ENCODE peak calls at places on chromosomes 1 and 21, in six cellular contexts. K is glutamatergic neuron; W is GM20000; V is psoas muscle; J is activated CD8-positive, alpha-beta T cell treated with anti-CD3 and anti-CD28 coated beads for 36 hours; N is heart left ventricle. O is an unnamed sample.

GRCh38 chr1:45557422-45557944 is 6.9 kb downstream of the AKR1A1 start:
- DNase-seq in J (no peak), N (no peak), K (no peak), W (no peak), V (no peak), O (no peak)

GRCh38 chr1:34865981-34866761 is 6.6 kb upstream of the SMIM12 start:
- DNase-seq in V (peak; percentile 87), N (peak; percentile 86), W (peak; percentile 93), K (peak; percentile 91), J (peak; percentile 96), O (peak; percentile 91)

GRCh38 chr1:106619080-106619826 is 437.2 kb upstream of the PRMT6 start:
- DNase-seq in J (no peak), V (no peak), W (no peak), K (no peak), N (no peak), O (no peak)

GRCh38 chr1:80656628-80657019 is 1144.1 kb upstream of the ADGRL2 start:
- DNase-seq in W (no peak), J (no peak), K (no peak), V (no peak), N (no peak), O (no peak)

GRCh38 chr21:32666258-32666657 is 54.1 kb upstream of the CFAP298 start:
- DNase-seq in N (no peak), K (no peak), W (no peak), J (no peak), V (no peak), O (no peak)

GRCh38 chr1:228151526-228151925 is 1.8 kb downstream of the GJC2 start:
- DNase-seq in V (no peak), J (peak; percentile 6), K (no peak), N (no peak), W (no peak), O (no peak)

GRCh38 chr1:100134872-100135271 is 1.9 kb downstream of the TRMT13 start:
- DNase-seq in W (no peak), K (no peak), V (no peak), N (no peak), J (no peak), O (no peak)

GRCh38 chr1:53378932-53379661 is 51.2 kb upstream of the LRP8 start:
- DNase-seq in V (no peak), W (no peak), K (no peak), N (no peak), J (no peak), O (no peak)

GRCh38 chr1:156401681-156402081 is 32.7 kb downstream of the RHBG start:
- DNase-seq in V (no peak), N (no peak), J (no peak), K (no peak), W (no peak), O (no peak)

GRCh38 chr1:173113015-173113741 is 62.4 kb upstream of the TNFSF18 start:
- DNase-seq in W (no peak), V (no peak), N (no peak), K (no peak), J (no peak), O (no peak)

GRCh38 chr1:205456868-205457724 is 1.3 kb upstream of the BLACAT1 start:
- DNase-seq in V (no peak), N (no peak), J (no peak), W (no peak), K (peak; percentile 73), O (no peak)

GRCh38 chr1:227946624-227947424 is 908 bp downstream of the WNT9A start:
- DNase-seq in J (peak; percentile 62), W (peak; percentile 91), N (peak; percentile 79), V (peak; percentile 84), K (peak; percentile 88), O (peak; percentile 91)

GRCh38 chr1:25702101-25702775 is 85.6 kb downstream of the MAN1C1 start:
- DNase-seq in N (no peak), J (no peak), V (no peak), K (no peak), W (no peak), O (no peak)

GRCh38 chr1:242427519-242427918 is 97.0 kb downstream of the PLD5 start:
- DNase-seq in W (no peak), J (no peak), K (no peak), N (no peak), V (no peak), O (no peak)

GRCh38 chr1:172375227-172375631 is 45.3 kb upstream of the C1orf105 start:
- DNase-seq in K (no peak), W (no peak), N (no peak), J (peak; percentile 4), V (no peak), O (no peak)

GRCh38 chr21:45845790-45846130 is 135.8 kb upstream of the COL6A1 start:
- DNase-seq in K (peak; percentile 9), J (no peak), V (no peak), W (no peak), N (no peak), O (no peak)

GRCh38 chr1:117339866-117340357 is 27.3 kb upstream of the MAN1A2 start:
- DNase-seq in W (no peak), V (no peak), N (no peak), K (no peak), J (peak; percentile 30), O (peak; percentile 21)

GRCh38 chr1:58814251-58815068 is 30.6 kb upstream of the JUN start:
- DNase-seq in K (peak; percentile 36), J (no peak), W (no peak), V (peak; percentile 68), N (peak; percentile 63), O (peak; percentile 35)

GRCh38 chr1:246776923-246777322 is 52.7 kb downstream of the SCCPDH start:
- DNase-seq in V (no peak), W (no peak), J (no peak), K (no peak), N (no peak), O (no peak)

GRCh38 chr1:45302505-45303331 is 24.0 kb upstream of the HPDL start:
- DNase-seq in K (no peak), V (no peak), W (no peak), N (no peak), J (no peak), O (no peak)

GRCh38 chr1:171127481-171127880 is 36.8 kb downstream of the FMO3 start:
- DNase-seq in K (no peak), V (no peak), W (no peak), J (no peak), N (no peak), O (no peak)

GRCh38 chr1:10979483-10979920 is 33.0 kb upstream of the TARDBP start:
- DNase-seq in V (peak; percentile 46), K (no peak), W (no peak), J (no peak), N (peak; percentile 40), O (no peak)

GRCh38 chr21:17044696-17045095 is 468.1 kb upstream of the CXADR start:
- DNase-seq in J (no peak), N (no peak), K (no peak), W (no peak), V (no peak), O (no peak)

GRCh38 chr21:17050156-17050555 is 462.7 kb upstream of the CXADR start:
- DNase-seq in K (no peak), V (no peak), N (no peak), W (no peak), J (no peak), O (no peak)

GRCh38 chr21:17050646-17051045 is 462.2 kb upstream of the CXADR start:
- DNase-seq in K (no peak), J (no peak), N (no peak), W (no peak), V (no peak), O (no peak)

GRCh38 chr21:17048974-17049373 is 463.9 kb upstream of the CXADR start:
- DNase-seq in K (no peak), N (no peak), W (no peak), V (no peak), J (no peak), O (no peak)

DNA sequence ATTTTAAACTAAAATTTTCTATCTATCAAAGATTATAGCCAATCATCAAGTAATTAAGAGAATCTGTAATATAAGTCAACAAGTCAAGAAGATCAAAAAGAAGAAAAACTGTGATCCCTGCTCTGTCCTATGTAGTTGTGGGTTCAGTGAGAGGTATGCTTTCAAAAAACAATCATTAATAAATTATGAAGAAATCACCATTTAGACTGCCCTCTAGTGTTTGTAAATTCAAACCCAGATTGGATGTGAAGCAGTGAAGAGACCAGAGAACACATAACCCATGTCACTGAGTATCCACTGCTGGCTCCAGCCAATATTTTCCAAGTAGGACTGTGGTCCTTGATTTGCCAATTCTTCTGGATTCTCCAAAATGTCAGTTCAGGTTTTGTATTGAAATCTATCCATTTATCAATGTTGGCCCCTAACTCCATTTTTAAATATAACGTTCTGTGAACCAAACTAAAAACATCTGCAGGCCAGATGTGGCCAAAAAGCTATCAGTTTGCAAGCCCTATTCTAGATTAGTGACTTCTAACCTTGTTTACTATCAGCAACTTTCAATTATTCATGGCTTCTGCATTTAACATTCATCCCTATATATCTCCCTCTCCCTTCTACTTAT is 467.5 kb upstream of the CXADR start:
- DNase-seq in J (no peak), K (no peak), V (no peak), W (no peak), N (no peak), O (no peak)
- TF ChIP-seq CTCF in J (peak; percentile 21), K (peak; percentile 45), V (peak; percentile 43), W (no peak), N (peak; percentile 47), O (peak; percentile 1)

GRCh38 chr21:38384246-38384576 is 114.1 kb downstream of the ERG start:
- DNase-seq in V (no peak), J (no peak), N (no peak), W (no peak), K (no peak), O (no peak)

GRCh38 chr21:38379171-38379570 is 119.1 kb downstream of the ERG start:
- DNase-seq in J (no peak), N (no peak), V (no peak), W (no peak), K (no peak), O (no peak)

GRCh38 chr21:38383411-38384245 is 114.6 kb downstream of the ERG start:
- DNase-seq in N (no peak), V (no peak), W (no peak), K (no peak), J (no peak), O (no peak)

GRCh38 chr21:38377165-38378093 is 120.6 kb downstream of the KCNJ15 start:
- DNase-seq in V (no peak), N (no peak), K (no peak), W (no peak), J (no peak), O (no peak)

GRCh38 chr21:38380391-38381137 is 117.7 kb downstream of the ERG start:
- DNase-seq in W (no peak), J (no peak), N (no peak), V (no peak), K (no peak), O (no peak)
- TF ChIP-seq CTCF in W (no peak), J (peak; percentile 25), N (no peak), V (no peak), K (peak; percentile 54), O (no peak)

GRCh38 chr1:235557495-235557894 is 53.2 kb upstream of the B3GALNT2 start:
- DNase-seq in V (no peak), K (peak; percentile 36), W (no peak), J (peak; percentile 54), N (no peak), O (no peak)
- TF ChIP-seq CTCF in V (no peak), K (no peak), W (no peak), J (peak; percentile 45), N (no peak), O (no peak)

GRCh38 chr1:32334864-32335618 is 992 bp downstream of the MARCKSL1 start:
- DNase-seq in K (peak; percentile 61), J (peak; percentile 65), W (peak; percentile 80), V (peak; percentile 57), N (peak; percentile 60), O (peak; percentile 77)
- TF ChIP-seq CTCF in K (peak; percentile 57), J (peak; percentile 84), W (peak; percentile 88), V (peak; percentile 49), N (peak; percentile 80), O (peak; percentile 86)

O was measured in GM13976.